ENCODE peak calls at places on chromosomes 1 and 21, in four cellular contexts. T, Y, N and W are unnamed samples.

GRCh38 chr1:151399890-151400235 is 490 bp downstream of the PSMB4 start:
- DNase-seq in T (peak), Y (no peak), N (no peak), W (peak)

GRCh38 chr21:26909972-26910371 is 56.9 kb downstream of the ADAMTS5 start:
- DNase-seq in T (peak), Y (no peak), N (no peak), W (no peak)

GRCh38 chr1:20883766-20884165 is 96.7 kb upstream of the HP1BP3 start:
- DNase-seq in T (no peak), Y (no peak), N (no peak), W (no peak)

GRCh38 chr1:27070390-27071048 is 57.9 kb upstream of the TENT5B start:
- DNase-seq in T (peak), Y (no peak), N (no peak), W (no peak)

GRCh38 chr1:54610048-54610447 is 13.3 kb downstream of the FAM151A start:
- DNase-seq in T (peak), Y (no peak), N (no peak), W (no peak)

GRCh38 chr21:45403133-45403824 is 1.7 kb upstream of the COL18A1 start:
- DNase-seq in T (no peak), Y (no peak), N (no peak), W (no peak)

GRCh38 chr1:228898582-228898992 is 163.3 kb downstream of the RHOU start:
- DNase-seq in T (no peak), Y (no peak), N (no peak), W (peak)

GRCh38 chr1:94111879-94112278 is 9.1 kb downstream of the ABCA4 start:
- DNase-seq in T (no peak), Y (no peak), N (no peak), W (no peak)

GRCh38 chr1:204621391-204621790 is 64.1 kb downstream of the LRRN2 start:
- DNase-seq in T (no peak), Y (no peak), N (no peak), W (no peak)

GRCh38 chr1:230807551-230808267 is 60.5 kb downstream of the CAPN9 start:
- DNase-seq in T (no peak), Y (no peak), N (no peak), W (no peak)

GRCh38 chr1:230808268-230808872 is 60.0 kb downstream of the C1orf198 start:
- DNase-seq in T (no peak), Y (no peak), N (no peak), W (no peak)

GRCh38 chr1:230807029-230807428 is 59.8 kb downstream of the CAPN9 start:
- DNase-seq in T (no peak), Y (no peak), N (no peak), W (no peak)

GRCh38 chr1:230806552-230806951 is 59.4 kb downstream of the CAPN9 start:
- DNase-seq in T (no peak), Y (no peak), N (no peak), W (no peak)

DNA sequence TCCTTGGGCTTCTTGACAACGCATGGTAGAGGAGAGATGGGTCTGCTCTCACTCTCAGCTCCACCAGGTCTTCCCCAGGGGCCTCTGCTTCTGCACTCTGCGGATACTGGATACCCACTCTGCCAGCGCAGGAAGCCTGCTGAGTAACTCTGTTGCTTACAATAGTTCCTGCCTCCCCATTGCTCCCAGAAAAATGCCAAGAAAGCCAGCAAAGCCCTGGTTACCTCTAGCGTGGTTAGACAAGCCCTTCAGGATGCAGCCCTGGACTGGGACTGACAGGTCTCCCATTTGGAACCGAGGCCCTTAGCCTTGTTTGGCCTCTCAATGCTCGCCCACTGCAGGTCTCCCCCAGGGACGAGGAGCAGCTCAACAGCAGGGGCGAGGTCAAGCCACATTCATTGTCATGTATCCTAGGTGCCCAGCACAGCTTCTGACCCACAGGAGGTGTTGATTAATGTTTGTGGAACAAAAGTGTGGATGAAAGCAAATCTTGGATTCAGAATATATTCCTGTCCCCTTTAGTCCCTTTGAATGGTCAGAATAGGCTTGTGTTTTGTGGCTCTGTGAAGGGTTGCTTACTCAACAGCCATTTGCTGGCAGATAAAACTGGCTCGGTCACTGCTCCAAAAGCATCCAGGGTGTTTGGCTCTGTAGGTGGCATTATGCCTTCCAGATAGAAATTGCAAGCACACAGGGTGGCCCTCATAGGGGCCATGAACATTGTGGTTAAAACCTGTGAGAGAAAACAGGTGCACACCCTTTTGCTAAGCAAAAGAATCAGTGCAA is 58.9 kb downstream of the C1orf198 start:
- DNase-seq in T (no peak), Y (no peak), N (no peak), W (no peak)
- TF ChIP-seq HMGXB4 in T (no peak), Y (no peak), N (no peak), W (no peak)

GRCh38 chr1:226063362-226064167 is 1.0 kb downstream of the H3-3A start:
- DNase-seq in T (peak), Y (peak), N (peak), W (no peak)
- TF ChIP-seq HMGXB4 in T (no peak), Y (no peak), N (peak), W (no peak)

DNA sequence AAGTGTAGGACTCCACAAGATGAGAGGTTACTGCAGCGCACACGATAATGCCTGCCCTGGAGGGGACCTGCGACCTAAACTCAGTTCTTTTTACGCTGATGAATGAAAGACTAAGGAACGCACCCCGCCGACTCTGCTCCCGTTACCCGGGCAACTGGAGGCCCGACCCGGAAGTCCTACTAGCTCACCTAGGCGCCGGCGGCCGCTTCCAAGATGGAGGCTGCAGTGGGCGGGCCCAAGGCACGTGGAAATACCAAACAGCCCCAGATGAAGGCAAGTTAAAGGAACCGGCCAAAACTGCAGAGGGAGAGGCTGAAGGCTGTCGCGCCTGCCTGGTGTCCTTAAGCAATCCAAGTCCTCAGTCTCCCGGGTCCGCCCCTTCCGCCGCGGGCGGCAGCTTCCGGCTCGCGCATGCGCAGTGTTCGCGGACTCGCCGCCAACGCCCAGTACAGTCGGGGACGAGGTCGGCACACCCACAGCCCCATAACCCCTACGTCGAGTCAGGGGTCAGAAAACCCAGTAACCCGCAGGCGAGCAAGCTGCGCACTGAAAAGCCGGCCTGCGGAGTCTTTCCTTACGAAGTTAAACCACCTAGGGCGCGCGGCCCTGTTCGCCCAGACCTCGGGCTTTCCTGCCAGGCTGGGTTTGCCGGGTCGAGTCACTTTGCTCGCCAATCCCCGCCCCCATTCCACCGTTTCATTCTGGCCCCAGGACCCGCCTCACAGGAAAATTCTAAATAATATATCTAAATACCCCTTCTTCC is at the start of gene SETD4:
- DNase-seq in T (peak), Y (peak), N (peak), W (peak)
- TF ChIP-seq HMGXB4 in T (peak), Y (no peak), N (peak), W (no peak)

DNA sequence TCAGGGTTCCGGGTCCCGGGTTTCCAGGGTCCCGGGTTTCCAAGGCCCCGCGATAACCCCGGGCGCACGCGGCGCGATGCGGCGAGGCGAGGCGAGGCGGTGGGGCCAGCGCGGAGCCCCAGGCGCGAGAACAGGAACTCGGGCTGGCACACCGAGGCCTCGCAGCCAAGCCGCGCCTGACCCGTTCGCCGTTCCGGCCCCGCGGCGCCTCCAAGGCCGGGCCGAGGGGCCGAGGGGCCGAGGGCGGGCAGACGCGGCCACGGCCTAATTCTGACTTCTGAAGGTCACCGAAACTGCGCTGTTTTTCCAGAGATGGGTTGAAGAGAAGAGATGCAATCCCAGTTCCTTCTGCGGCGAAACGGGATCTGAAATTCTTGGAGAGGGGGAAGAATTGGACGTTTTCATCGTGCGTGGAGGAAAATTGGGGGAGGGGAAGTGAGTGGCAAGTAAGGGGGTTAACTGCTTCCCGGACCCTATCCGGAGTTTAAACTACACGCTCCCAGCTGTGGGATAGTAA is 8.3 kb downstream of the TBX15 start:
- DNase-seq in T (peak), Y (no peak), N (no peak), W (no peak)
- TF ChIP-seq HMGXB4 in T (no peak), Y (no peak), N (no peak), W (no peak)

GRCh38 chr1:223819730-223820514 is 25.8 kb downstream of the TP53BP2 start:
- DNase-seq in T (no peak), Y (no peak), N (no peak), W (no peak)

GRCh38 chr1:223820976-223821375 is 24.8 kb downstream of the TP53BP2 start:
- DNase-seq in T (no peak), Y (no peak), N (no peak), W (no peak)

GRCh38 chr1:223824287-223824686 is 21.5 kb downstream of the TP53BP2 start:
- DNase-seq in T (no peak), Y (no peak), N (no peak), W (no peak)

GRCh38 chr1:223824712-223825111 is 21.0 kb downstream of the TP53BP2 start:
- DNase-seq in T (no peak), Y (no peak), N (no peak), W (no peak)

DNA sequence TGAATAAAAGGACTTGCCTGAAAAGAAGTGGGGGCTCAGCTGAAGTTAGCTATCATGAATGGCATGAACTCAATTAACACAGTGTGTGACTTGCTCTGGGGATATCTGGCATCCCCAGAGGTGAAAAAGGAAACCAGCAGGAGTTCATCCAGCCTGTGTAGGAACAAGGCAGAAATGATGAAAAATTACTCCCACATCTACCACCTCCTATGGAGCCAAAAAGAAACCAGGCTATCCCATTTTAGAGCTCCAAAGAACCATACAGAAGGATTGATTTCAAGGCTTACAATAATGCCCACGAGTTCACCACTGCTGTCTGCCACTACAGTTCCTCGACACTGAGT is 25.3 kb downstream of the TP53BP2 start:
- DNase-seq in T (no peak), Y (no peak), N (no peak), W (no peak)
- TF ChIP-seq HMGXB4 in T (no peak), Y (no peak), N (no peak), W (no peak)

GRCh38 chr21:32008714-32009113 is 135.9 kb downstream of the HUNK start:
- DNase-seq in T (no peak), Y (no peak), N (no peak), W (no peak)
- TF ChIP-seq HMGXB4 in T (no peak), Y (no peak), N (no peak), W (no peak)

GRCh38 chr1:221801773-221802516 is 60.1 kb upstream of the DUSP10 start:
- DNase-seq in T (no peak), Y (peak), N (no peak), W (no peak)
- TF ChIP-seq HMGXB4 in T (no peak), Y (no peak), N (no peak), W (no peak)